ENCODE peak calls at places on chromosomes 4 and X, in four cellular contexts. L is left lung, T is NCI-H1694 treated with DMSO at 0.1 percent for 48 hours, W is AG04450. D is an unnamed sample.

GRCh38 chrX:21840199-21840557 is 761 bp downstream of the MBTPS2 start:
- DNase-seq in L (no peak), W (no peak), T (no peak), D (no peak)

GRCh38 chrX:71052721-71053120 is 15.4 kb downstream of the SNX12 start:
- DNase-seq in W (no peak), L (no peak), T (no peak), D (no peak)

GRCh38 chrX:108167211-108167872 is 75.8 kb downstream of the ATG4A start:
- DNase-seq in L (no peak), T (no peak), W (no peak), D (peak; percentile 34)

GRCh38 chr4:75484195-75484594 is 30.0 kb downstream of the RCHY1 start:
- DNase-seq in W (no peak), L (no peak), T (no peak), D (no peak)

GRCh38 chr4:20326460-20326859 is 74.8 kb downstream of the SLIT2 start:
- DNase-seq in L (no peak), W (no peak), T (no peak), D (no peak)

GRCh38 chr4:56668267-56668666 is 12.8 kb downstream of the HOPX start:
- DNase-seq in T (no peak), L (no peak), W (no peak), D (no peak)

GRCh38 chr4:113588895-113589668 is 172.5 kb downstream of the CAMK2D start:
- DNase-seq in W (no peak), L (no peak), T (no peak), D (no peak)

GRCh38 chr4:182449186-182449880 is 206.1 kb downstream of the TENM3 start:
- DNase-seq in T (peak; percentile 47), L (no peak), W (no peak), D (no peak)

GRCh38 chr4:1809754-1810502 is 16.8 kb downstream of the FGFR3 start:
- DNase-seq in T (peak; percentile 52), L (peak; percentile 48), W (peak; percentile 24), D (no peak)

GRCh38 chrX:149013081-149013480 is 492.0 kb downstream of the IDS start:
- DNase-seq in T (no peak), L (no peak), W (no peak), D (no peak)

GRCh38 chr4:8504279-8505007 is 63.9 kb downstream of the TRMT44 start:
- DNase-seq in T (no peak), L (no peak), W (no peak), D (no peak)

GRCh38 chrX:23828894-23829293 is 45.9 kb downstream of the SAT1 start:
- DNase-seq in W (no peak), T (no peak), L (no peak), D (no peak)

GRCh38 chr4:157014621-157015591 is 43.3 kb upstream of the PDGFC start:
- DNase-seq in T (no peak), W (peak; percentile 73), L (no peak), D (peak; percentile 79)

GRCh38 chr4:76197971-76198410 is 15.6 kb downstream of the SCARB2 start:
- DNase-seq in T (peak; percentile 91), L (peak; percentile 76), W (peak; percentile 32), D (no peak)

GRCh38 chr4:109631709-109632108 is 71.5 kb downstream of the CASP6 start:
- DNase-seq in L (peak; percentile 32), T (no peak), W (no peak), D (no peak)

GRCh38 chrX:71056857-71057256 is 11.3 kb downstream of the SNX12 start:
- DNase-seq in L (no peak), T (no peak), W (no peak), D (no peak)

GRCh38 chr4:12787261-12787660 is 696.9 kb downstream of the RAB28 start:
- DNase-seq in L (no peak), T (no peak), W (no peak), D (no peak)

GRCh38 chrX:151151668-151152267 is 24.6 kb upstream of the GPR50 start:
- DNase-seq in T (peak; percentile 48), L (no peak), W (no peak), D (no peak)

GRCh38 chrX:154313147-154313546 is 17.6 kb downstream of the TKTL1 start:
- DNase-seq in T (no peak), W (no peak), L (no peak), D (no peak)

GRCh38 chr4:173731257-173731656 is 201.2 kb upstream of the HAND2 start:
- DNase-seq in T (no peak), L (no peak), W (no peak), D (no peak)

D was measured in HS-27A.